ENCODE peak calls at places on chromosomes 13 and 19, in four cellular contexts. Y is fibroblast of mammary gland, I is HFFc6, U is astrocyte of the cerebellum. L is an unnamed sample.

GRCh38 chr13:105579821-105580707 is 955.4 kb downstream of the EFNB2 start:
- DNase-seq in I (no peak), Y (no peak), U (no peak), L (no peak)

GRCh38 chr13:40986328-40986856 is 32.7 kb downstream of the ELF1 start:
- DNase-seq in U (peak), Y (peak), I (no peak), L (no peak)

GRCh38 chr13:31950121-31950810 is 81.3 kb upstream of the FRY start:
- DNase-seq in I (no peak), Y (no peak), U (no peak), L (no peak)

GRCh38 chr19:38557205-38557799 is 60.5 kb downstream of the MAP4K1 start:
- DNase-seq in I (no peak), Y (no peak), U (no peak), L (no peak)

GRCh38 chr13:95643471-95643813 is 1.1 kb downstream of the DZIP1 start:
- DNase-seq in I (peak), U (no peak), Y (peak), L (no peak)

GRCh38 chr13:110907301-110907700 is 7.6 kb downstream of the ANKRD10 start:
- DNase-seq in Y (no peak), I (no peak), U (no peak), L (no peak)

GRCh38 chr19:17220207-17220758 is 5.1 kb downstream of the USE1 start:
- DNase-seq in Y (peak), U (peak), I (no peak), L (peak)

GRCh38 chr19:47427241-47428176 is 8.2 kb upstream of the MEIS3 start:
- DNase-seq in U (no peak), Y (peak), I (peak), L (no peak)

GRCh38 chr19:44548736-44549135 is 19.3 kb upstream of the CEACAM20 start:
- DNase-seq in I (peak), Y (peak), U (peak), L (no peak)

GRCh38 chr13:42078113-42078769 is 29.8 kb downstream of the DGKH start:
- DNase-seq in U (no peak), Y (no peak), I (no peak), L (no peak)

GRCh38 chr19:49362048-49362925 is at the start of gene TEAD2:
- DNase-seq in Y (peak), I (peak), U (no peak), L (no peak)

GRCh38 chr13:56457535-56458200 is 683.0 kb upstream of the PRR20A start:
- DNase-seq in I (no peak), Y (no peak), U (no peak), L (no peak)

GRCh38 chr13:97256343-97256783 is 34.2 kb downstream of the MBNL2 start:
- DNase-seq in U (peak), I (peak), Y (peak), L (peak)

GRCh38 chr19:18764591-18765051 is 26.5 kb downstream of the COMP start:
- DNase-seq in U (no peak), Y (peak), I (peak), L (no peak)

GRCh38 chr19:46218160-46218559 is 11.4 kb upstream of the IGFL1 start:
- DNase-seq in U (no peak), Y (peak), I (no peak), L (no peak)

GRCh38 chr19:45547965-45548609 is 36.5 kb downstream of the OPA3 start:
- DNase-seq in I (peak), U (no peak), Y (peak), L (no peak)

GRCh38 chr19:45913874-45914830 is at the start of gene NANOS2:
- DNase-seq in U (no peak), I (no peak), Y (no peak), L (no peak)

GRCh38 chr19:11420429-11420893 is 1.3 kb upstream of the RGL3 start:
- DNase-seq in I (peak), Y (peak), U (no peak), L (no peak)

GRCh38 chr13:79749985-79750551 is 269.1 kb downstream of the NDFIP2 start:
- DNase-seq in Y (peak), I (peak), U (peak), L (peak)

GRCh38 chr19:15292847-15293582 is 39.3 kb downstream of the BRD4 start:
- DNase-seq in U (no peak), Y (no peak), I (no peak), L (no peak)

GRCh38 chr13:78201411-78201810 is 282.8 kb upstream of the EDNRB start:
- DNase-seq in U (no peak), I (no peak), Y (no peak), L (no peak)

GRCh38 chr13:107764012-107764411 is 451.3 kb downstream of the LIG4 start:
- DNase-seq in Y (no peak), U (no peak), I (no peak), L (no peak)

GRCh38 chr19:15448778-15449619 is 757 bp downstream of the WIZ start:
- DNase-seq in Y (no peak), U (no peak), I (no peak), L (no peak)

GRCh38 chr19:18477974-18478373 is 40.0 kb upstream of the ISYNA1 start:
- DNase-seq in I (no peak), Y (no peak), U (no peak), L (no peak)

GRCh38 chr19:23273594-23274412 is 23.6 kb upstream of the ZNF724 start:
- DNase-seq in Y (peak), I (peak), U (peak), L (peak)
- TF ChIP-seq CTCF in Y (no peak), I (peak), U (no peak), L (no peak)

DNA sequence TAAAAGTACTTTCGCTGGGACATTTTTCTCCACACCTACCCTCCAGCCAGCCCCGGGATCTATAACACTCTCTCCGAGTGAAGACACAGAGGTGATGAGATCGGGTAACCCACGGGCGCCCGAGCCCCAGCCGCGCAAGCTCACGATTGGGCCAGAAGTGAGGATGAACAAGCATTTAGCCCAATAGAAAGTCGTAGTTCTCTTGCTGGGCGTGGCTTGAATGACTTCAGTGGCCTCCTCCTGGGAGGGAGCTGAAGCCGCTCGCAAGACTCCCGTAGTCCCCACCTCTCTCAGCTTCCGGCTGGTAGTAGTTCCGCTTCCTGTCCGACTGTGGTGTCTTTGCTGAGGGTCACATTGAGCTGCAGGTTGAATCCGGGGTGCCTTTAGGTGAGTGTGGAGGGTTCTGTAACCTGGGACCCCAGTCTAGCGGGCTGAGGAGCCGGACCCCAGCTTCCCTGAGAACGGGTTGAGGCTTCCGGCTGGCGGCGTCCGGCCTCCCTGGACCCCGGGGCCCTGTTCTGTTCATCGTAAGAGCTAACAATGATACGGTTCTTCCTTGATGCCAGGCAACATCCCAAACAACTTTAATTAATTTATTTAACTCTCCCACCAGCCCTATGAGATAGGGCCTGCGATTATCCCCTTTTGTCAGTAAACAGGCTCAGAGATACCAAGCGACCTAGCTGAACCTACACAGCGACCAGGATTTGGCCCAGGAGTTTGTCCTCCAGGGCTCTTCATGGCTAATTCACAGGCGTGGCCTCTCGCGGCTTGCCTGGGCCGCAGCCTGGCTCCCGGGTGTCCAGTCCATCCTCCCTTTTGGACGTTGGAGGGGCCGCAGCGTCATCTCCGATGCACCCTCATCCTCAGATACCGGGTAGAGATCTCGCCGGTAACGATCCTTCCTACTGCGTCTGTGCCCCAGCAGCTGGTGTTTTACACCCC is at the start of gene COX6B1:
- DNase-seq in U (peak), Y (peak), I (peak), L (peak)
- TF ChIP-seq CTCF in U (no peak), Y (no peak), I (no peak), L (no peak)

GRCh38 chr19:2661615-2662014 is 40.9 kb downstream of the GNG7 start:
- DNase-seq in Y (peak), I (no peak), U (no peak), L (no peak)
- TF ChIP-seq CTCF in Y (peak), I (peak), U (no peak), L (no peak)

DNA sequence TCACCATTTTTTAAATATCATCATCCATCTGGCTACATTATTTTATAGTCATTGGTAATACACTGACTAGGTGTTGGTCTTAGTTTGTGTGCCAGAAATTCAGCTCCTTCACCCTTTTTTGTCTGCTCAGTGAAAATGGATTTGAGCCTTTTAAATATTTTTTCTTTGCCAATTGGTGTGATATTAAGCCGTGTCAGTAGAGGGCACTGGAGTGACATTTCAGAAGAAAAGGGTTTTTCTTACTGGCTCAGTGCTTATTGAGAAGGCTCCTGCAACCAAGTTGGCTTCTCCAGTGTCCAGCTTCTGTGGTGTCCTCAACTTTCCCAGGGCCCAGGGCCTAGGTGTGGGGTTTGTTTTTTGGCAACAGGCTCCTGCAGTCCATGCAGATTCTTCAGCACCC is 546.6 kb downstream of the DACH1 start:
- DNase-seq in U (no peak), I (no peak), Y (peak), L (no peak)
- TF ChIP-seq CTCF in U (peak), I (peak), Y (peak), L (peak)

DNA sequence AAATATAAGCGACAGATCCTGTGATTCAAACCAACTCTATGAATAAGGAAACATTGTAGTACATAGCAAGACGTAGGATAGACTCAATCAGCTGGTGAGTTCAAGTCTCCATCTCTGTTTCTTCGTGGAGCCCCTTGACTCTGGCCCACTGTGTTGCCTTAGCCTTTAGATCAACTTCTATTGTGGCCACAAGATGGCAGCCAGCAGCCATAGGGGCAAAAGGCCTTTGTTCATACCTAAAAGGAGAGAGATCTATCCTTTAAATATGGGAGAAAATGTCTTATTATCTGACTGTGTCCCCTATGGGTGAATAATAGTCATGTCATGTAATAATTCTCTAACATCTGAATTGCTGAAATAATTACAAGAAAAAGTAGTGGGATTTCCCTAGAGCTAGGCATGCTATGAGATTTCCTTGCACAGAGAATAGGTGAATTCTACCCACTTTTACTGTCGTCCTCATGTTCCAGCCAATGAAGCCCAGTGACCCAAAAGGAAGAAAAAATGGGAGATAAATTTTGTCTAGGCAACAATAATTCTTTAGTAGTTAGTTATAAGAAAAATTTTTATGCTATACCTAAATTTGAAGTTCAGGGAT is 129.4 kb downstream of the PCDH20 start:
- DNase-seq in Y (no peak), I (no peak), U (no peak), L (no peak)
- TF ChIP-seq CTCF in Y (no peak), I (peak), U (no peak), L (no peak)

L was measured in AG09319.